ENCODE peak calls at places on chromosomes 1 and 21, in nine cellular contexts. D is HepG2; H is CD8-positive, alpha-beta memory T cell; S is spleen; V is left ventricle myocardium inferior; K is CD8-positive, alpha-beta T cell; E is pancreas; G is body of pancreas; T is left lung. A is an unnamed sample. For H3K9me3 and H3K4me1, the result is how much of the 10 kb centered on the place peaks cover.

GRCh38 chr1:70156529-70157120 is 48.8 kb downstream of the LRRC40 start:
- DNase-seq in D (peak), H (no peak), S (no peak), V (no peak), K (no peak), E (no peak), G (no peak), T (no peak), A (no peak)

GRCh38 chr1:241715956-241716355 is 63.9 kb downstream of the WDR64 start:
- DNase-seq in D (no peak), H (no peak), S (no peak), V (no peak), K (no peak), E (no peak), G (no peak), T (no peak), A (no peak)

GRCh38 chr1:35539824-35540261 is 17.4 kb downstream of the KIAA0319L start:
- DNase-seq in D (no peak), H (no peak), S (no peak), V (no peak), K (no peak), E (no peak), G (no peak), T (no peak), A (no peak)

GRCh38 chr1:242011879-242012674 is 13.2 kb upstream of the MAP1LC3C start:
- DNase-seq in D (no peak), H (no peak), S (no peak), V (no peak), K (no peak), E (no peak), G (no peak), T (no peak), A (no peak)

GRCh38 chr1:46461809-46462448 is 27.7 kb upstream of the DMBX1 start:
- DNase-seq in D (no peak), H (no peak), S (no peak), V (no peak), K (no peak), E (no peak), G (no peak), T (no peak), A (no peak)

GRCh38 chr21:16402752-16403151 is 673.0 kb downstream of the USP25 start:
- DNase-seq in D (no peak), H (no peak), S (no peak), V (no peak), K (no peak), E (no peak), G (no peak), T (no peak), A (no peak)

GRCh38 chr21:35204850-35205564 is 155.9 kb upstream of the RUNX1 start:
- DNase-seq in D (no peak), H (no peak), S (peak), V (peak), K (no peak), E (peak), G (peak), T (peak), A (peak)

GRCh38 chr21:30990514-30991304 is 47.6 kb downstream of the KRTAP19-8 start:
- DNase-seq in D (no peak), H (no peak), S (no peak), V (no peak), K (no peak), E (no peak), G (no peak), T (no peak), A (no peak)

GRCh38 chr1:207897188-207897587 is 13.7 kb downstream of the CD34 start:
- DNase-seq in D (no peak), H (no peak), S (no peak), V (no peak), K (no peak), E (no peak), G (no peak), T (no peak), A (no peak)

GRCh38 chr1:23824711-23825075 is 536 bp downstream of the HMGCL start:
- DNase-seq in D (peak), H (no peak), S (no peak), V (no peak), K (no peak), E (no peak), G (no peak), T (no peak), A (no peak)

GRCh38 chr1:209354840-209355165 is 228.7 kb upstream of the CAMK1G start:
- DNase-seq in D (no peak), H (no peak), S (no peak), V (no peak), K (no peak), E (no peak), G (no peak), T (no peak), A (no peak)

GRCh38 chr1:176178316-176178715 is 28.8 kb downstream of the COP1 start:
- DNase-seq in D (peak), H (no peak), S (no peak), V (no peak), K (no peak), E (no peak), G (no peak), T (no peak), A (no peak)

GRCh38 chr1:181044449-181044966 is 10.7 kb downstream of the MR1 start:
- DNase-seq in D (peak), H (peak), S (no peak), V (no peak), K (peak), E (no peak), G (peak), T (peak), A (peak)

GRCh38 chr1:76053021-76053420 is 21.5 kb upstream of the ST6GALNAC3 start:
- DNase-seq in D (no peak), H (no peak), S (no peak), V (no peak), K (no peak), E (no peak), G (no peak), T (no peak), A (no peak)

GRCh38 chr1:173082913-173083312 is 32.2 kb upstream of the TNFSF18 start:
- DNase-seq in D (no peak), H (no peak), S (no peak), V (no peak), K (no peak), E (no peak), G (no peak), T (no peak), A (no peak)

GRCh38 chr1:112402682-112403643 is 6.9 kb downstream of the CTTNBP2NL start:
- DNase-seq in D (no peak), H (no peak), S (no peak), V (no peak), K (no peak), E (no peak), G (no peak), T (no peak), A (no peak)

GRCh38 chr1:208170252-208170651 is 73.9 kb downstream of the PLXNA2 start:
- DNase-seq in D (no peak), H (no peak), S (no peak), V (no peak), K (no peak), E (peak), G (peak), T (no peak), A (peak)

GRCh38 chr1:230917284-230918135 is 49.2 kb upstream of the C1orf198 start:
- DNase-seq in D (peak), H (peak), S (peak), V (peak), K (peak), E (peak), G (peak), T (peak), A (peak)

GRCh38 chr1:34924759-34925555 is 4.5 kb downstream of the DLGAP3 start:
- DNase-seq in D (peak), H (peak), S (no peak), V (peak), K (peak), E (peak), G (peak), T (peak), A (peak)

GRCh38 chr21:43300496-43301423 is 126.2 kb downstream of the SIK1 start:
- DNase-seq in D (no peak), H (no peak), S (peak), V (peak), K (no peak), E (peak), G (no peak), T (no peak), A (peak)

GRCh38 chr21:25296239-25296638 is 311.0 kb downstream of the MRPL39 start:
- DNase-seq in D (no peak), H (no peak), S (no peak), V (no peak), K (no peak), E (no peak), G (peak), T (peak), A (no peak)

GRCh38 chr1:53947172-53947835 is 1.2 kb downstream of the LRRC42 start:
- DNase-seq in D (no peak), H (no peak), S (peak), V (no peak), K (no peak), E (no peak), G (no peak), T (no peak), A (no peak)

GRCh38 chr1:99180343-99180808 is 83.9 kb upstream of the PLPPR4 start:
- DNase-seq in D (peak), H (peak), S (no peak), V (peak), K (peak), E (peak), G (peak), T (peak), A (no peak)

GRCh38 chr1:64956241-64956640 is 10.1 kb downstream of the JAK1 start:
- DNase-seq in D (no peak), H (no peak), S (no peak), V (no peak), K (no peak), E (no peak), G (no peak), T (no peak), A (no peak)

GRCh38 chr1:24102966-24103365 is 9.0 kb downstream of the MYOM3 start:
- DNase-seq in D (no peak), H (no peak), S (no peak), V (peak), K (no peak), E (peak), G (peak), T (peak), A (no peak)

GRCh38 chr1:221350091-221350490 is 391.8 kb downstream of the DUSP10 start:
- DNase-seq in D (no peak), H (no peak), S (no peak), V (no peak), K (no peak), E (no peak), G (no peak), T (no peak), A (no peak)

GRCh38 chr21:36708512-36709029 is 9.7 kb downstream of the SIM2 start:
- DNase-seq in D (no peak), H (no peak), S (peak), V (no peak), K (no peak), E (no peak), G (no peak), T (no peak), A (peak)

GRCh38 chr1:76381450-76382108 is 307.0 kb downstream of the ST6GALNAC3 start:
- DNase-seq in D (no peak), H (no peak), S (no peak), V (no peak), K (no peak), E (no peak), G (no peak), T (no peak), A (no peak)

GRCh38 chr1:246067432-246068021 is 439.6 kb downstream of the SMYD3 start:
- DNase-seq in D (no peak), H (no peak), S (no peak), V (no peak), K (no peak), E (no peak), G (no peak), T (no peak), A (no peak)

GRCh38 chr1:166166400-166166699 is 451 bp downstream of the FAM78B start:
- DNase-seq in D (no peak), H (no peak), S (peak), V (no peak), K (no peak), E (no peak), G (no peak), T (no peak), A (no peak)

GRCh38 chr21:29096619-29097018 is 23.2 kb upstream of the CCT8 start:
- DNase-seq in D (no peak), H (no peak), S (no peak), V (no peak), K (no peak), E (no peak), G (no peak), T (no peak), A (no peak)
- H3K27ac ChIP-seq in D (no peak), H (no peak), S (peak), V (no peak), K (no peak), E (no peak), G (no peak), T (no peak), A (no peak)

GRCh38 chr1:160560045-160560724 is 19.1 kb downstream of the CD84 start:
- DNase-seq in D (no peak), H (no peak), S (no peak), V (no peak), K (no peak), E (no peak), G (no peak), T (no peak), A (no peak)
- H3K9me3 ChIP-seq in D (under half), H (under half), S (under half), V (under half), K (under half), E (under half), G (under half), T (under half), A (under half)

DNA sequence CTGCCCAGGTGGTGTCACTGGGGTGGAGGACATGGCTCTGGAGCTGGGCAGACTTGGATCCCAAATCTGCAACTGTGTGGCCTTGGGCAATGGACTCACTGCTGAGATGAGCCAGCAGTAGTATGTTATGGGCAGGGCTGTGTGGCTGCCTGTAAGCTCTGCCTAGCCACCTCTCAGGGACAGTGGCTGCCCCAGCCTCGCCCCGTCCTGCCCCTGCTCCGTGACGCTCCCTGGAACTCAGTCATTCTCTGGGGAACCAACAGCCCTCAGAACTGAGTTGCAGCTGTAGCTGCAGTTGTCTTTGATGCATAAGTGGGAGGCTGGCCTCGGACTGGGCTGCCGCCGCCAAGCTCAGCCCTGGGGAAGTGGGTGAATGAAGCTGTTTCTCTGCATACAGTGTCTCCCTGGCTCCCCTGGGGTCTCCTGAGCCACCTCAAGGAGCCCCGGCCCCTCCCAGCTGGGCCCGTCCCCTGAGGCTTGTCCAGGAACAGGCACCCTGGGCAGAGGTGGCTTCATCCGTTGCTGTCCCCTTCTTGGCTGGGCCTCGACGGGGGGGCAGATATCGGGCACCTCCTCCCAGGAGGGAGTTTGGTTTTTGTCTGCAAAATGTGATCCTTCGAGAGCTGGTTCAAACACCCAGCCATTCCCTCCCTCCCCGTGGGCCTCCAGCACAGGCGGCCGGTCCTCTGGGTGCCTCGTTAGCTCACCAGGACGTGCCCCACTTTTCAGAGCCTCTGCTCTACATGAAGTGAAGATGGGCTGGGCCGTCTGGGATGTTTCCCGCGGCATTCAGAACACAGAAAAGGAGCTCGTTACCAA is 26.2 kb upstream of the PLCH2 start:
- DNase-seq in D (peak), H (no peak), S (no peak), V (no peak), K (no peak), E (no peak), G (no peak), T (no peak), A (no peak)
- H3K4me1 ChIP-seq in D (under half), H (under half), S (under half), V (under half), K (under half), E (under half), G (under half), T (under half), A (under half)

DNA sequence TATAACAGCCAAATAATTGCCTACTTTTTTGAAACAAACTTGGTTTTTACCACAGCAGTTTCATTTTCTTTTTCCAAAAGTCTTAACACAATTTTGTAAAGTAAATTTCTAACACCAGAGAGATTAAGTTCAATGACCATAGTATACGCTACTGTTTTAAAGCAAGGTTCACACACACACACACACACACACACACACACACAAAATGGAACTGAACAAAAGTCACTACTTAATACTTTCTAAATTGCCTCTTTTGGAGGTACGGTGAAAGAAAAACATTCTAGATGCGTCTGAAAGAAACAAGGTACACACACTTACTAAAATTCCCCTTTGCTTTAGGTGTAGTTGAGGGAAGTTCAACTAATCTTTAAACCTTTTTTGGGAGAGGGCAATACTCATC is 30.1 kb downstream of the C21orf91 start:
- DNase-seq in D (no peak), H (no peak), S (no peak), V (no peak), K (no peak), E (no peak), G (no peak), T (no peak), A (no peak)
- H3K27ac ChIP-seq in D (no peak), H (peak), S (peak), V (no peak), K (no peak), E (no peak), G (no peak), T (no peak), A (no peak)

GRCh38 chr1:227718932-227719331 is 16.2 kb downstream of the JMJD4 start:
- DNase-seq in D (no peak), H (no peak), S (no peak), V (no peak), K (no peak), E (no peak), G (no peak), T (no peak), A (no peak)
- H3K9me3 ChIP-seq in D (under half), H (under half), S (half or more), V (half or more), K (under half), E (under half), G (under half), T (half or more), A (under half)

GRCh38 chr1:39116868-39117728 is 87.4 kb upstream of the MACF1 start:
- DNase-seq in D (peak), H (no peak), S (no peak), V (no peak), K (no peak), E (no peak), G (no peak), T (no peak), A (no peak)

GRCh38 chr1:39113109-39113743 is 87.1 kb downstream of the NDUFS5 start:
- DNase-seq in D (no peak), H (no peak), S (no peak), V (no peak), K (no peak), E (no peak), G (no peak), T (no peak), A (no peak)

GRCh38 chr1:39117985-39118384 is 86.5 kb upstream of the MACF1 start:
- DNase-seq in D (no peak), H (no peak), S (no peak), V (no peak), K (no peak), E (no peak), G (no peak), T (no peak), A (no peak)

GRCh38 chr1:39115271-39116110 is 89.0 kb upstream of the MACF1 start:
- DNase-seq in D (no peak), H (no peak), S (no peak), V (no peak), K (no peak), E (no peak), G (no peak), T (no peak), A (no peak)

DNA sequence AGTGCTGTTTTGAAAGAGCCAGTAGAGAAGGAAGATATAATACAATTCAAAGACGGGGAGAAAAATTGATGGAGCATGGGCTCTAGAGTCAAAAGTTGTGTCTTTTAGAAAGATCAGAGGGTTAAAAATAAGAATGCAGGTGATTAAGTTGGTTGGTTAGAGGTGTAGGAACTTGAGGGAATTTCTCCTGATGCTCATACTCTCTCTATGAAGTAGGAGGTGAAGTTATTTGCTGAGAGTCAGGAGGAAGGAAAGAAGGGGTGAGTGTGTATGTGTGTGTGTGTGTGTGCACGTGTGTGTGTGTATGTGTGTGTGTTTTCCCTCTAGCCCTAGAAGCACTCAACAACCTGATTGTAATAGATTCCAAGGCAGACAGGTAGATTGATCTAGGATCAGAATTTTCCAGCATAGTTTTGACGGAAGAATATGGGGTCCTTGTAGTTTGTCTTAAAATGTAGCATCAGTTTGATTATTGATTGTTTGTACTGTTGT is 88.3 kb upstream of the MACF1 start:
- DNase-seq in D (no peak), H (no peak), S (no peak), V (no peak), K (no peak), E (no peak), G (no peak), T (no peak), A (no peak)
- H3K4me1 ChIP-seq in D (half or more), H (under half), S (under half), V (under half), K (under half), E (under half), G (under half), T (under half), A (half or more)